ENCODE peak calls at places on chromosomes 16 and 17, in seven cellular contexts. One of them, this sample, is unnamed.

GRCh38 chr16:81238296-81239011 is at the start of gene BCO1:
- DNase-seq in PC-9: peak; percentile 22
- DNase-seq in lung: peak; percentile 29
- DNase-seq in nephron progenitor cell: no peak
- DNase-seq in body of pancreas: peak; percentile 66
- DNase-seq in HFFc6: peak; percentile 40
- DNase-seq in upper lobe of right lung: no peak
- DNase-seq in this sample: no peak

GRCh38 chr17:5282639-5283217 is 644 bp downstream of the RABEP1 start:
- DNase-seq in upper lobe of right lung: peak; percentile 76
- DNase-seq in nephron progenitor cell: no peak
- DNase-seq in PC-9: no peak
- DNase-seq in lung: peak; percentile 36
- DNase-seq in HFFc6: peak; percentile 6
- DNase-seq in body of pancreas: peak; percentile 17
- DNase-seq in this sample: no peak

GRCh38 chr16:89827383-89828198 is 684 bp upstream of the SPIRE2 start:
- DNase-seq in PC-9: peak; percentile 80
- DNase-seq in nephron progenitor cell: peak; percentile 64
- DNase-seq in lung: peak; percentile 50
- DNase-seq in upper lobe of right lung: no peak
- DNase-seq in HFFc6: peak; percentile 80
- DNase-seq in body of pancreas: peak; percentile 61
- DNase-seq in this sample: peak; percentile 51

GRCh38 chr17:77882040-77882439 is 76.5 kb upstream of the TNRC6C start:
- DNase-seq in body of pancreas: no peak
- DNase-seq in lung: no peak
- DNase-seq in HFFc6: no peak
- DNase-seq in nephron progenitor cell: no peak
- DNase-seq in upper lobe of right lung: no peak
- DNase-seq in PC-9: no peak
- DNase-seq in this sample: no peak

GRCh38 chr17:76484228-76484725 is 16.9 kb downstream of the AANAT start:
- DNase-seq in lung: no peak
- DNase-seq in body of pancreas: no peak
- DNase-seq in PC-9: no peak
- DNase-seq in HFFc6: no peak
- DNase-seq in nephron progenitor cell: no peak
- DNase-seq in upper lobe of right lung: no peak
- DNase-seq in this sample: no peak

GRCh38 chr17:31493656-31494155 is 102.2 kb downstream of the RAB11FIP4 start:
- DNase-seq in upper lobe of right lung: no peak
- DNase-seq in lung: no peak
- DNase-seq in nephron progenitor cell: no peak
- DNase-seq in HFFc6: no peak
- DNase-seq in PC-9: no peak
- DNase-seq in body of pancreas: peak; percentile 16
- DNase-seq in this sample: no peak

GRCh38 chr16:8632675-8633182 is 11.2 kb downstream of the METTL22 start:
- DNase-seq in HFFc6: no peak
- DNase-seq in upper lobe of right lung: no peak
- DNase-seq in nephron progenitor cell: no peak
- DNase-seq in body of pancreas: no peak
- DNase-seq in PC-9: no peak
- DNase-seq in lung: peak; percentile 38
- DNase-seq in this sample: no peak

GRCh38 chr17:7101531-7101930 is 13.1 kb downstream of the ASGR2 start:
- DNase-seq in PC-9: no peak
- DNase-seq in lung: no peak
- DNase-seq in body of pancreas: no peak
- DNase-seq in upper lobe of right lung: no peak
- DNase-seq in nephron progenitor cell: no peak
- DNase-seq in HFFc6: no peak
- DNase-seq in this sample: no peak

GRCh38 chr17:77323413-77324171 is 182.8 kb downstream of the SEC14L1 start:
- DNase-seq in nephron progenitor cell: peak; percentile 40
- DNase-seq in lung: no peak
- DNase-seq in body of pancreas: no peak
- DNase-seq in upper lobe of right lung: peak; percentile 79
- DNase-seq in HFFc6: peak; percentile 59
- DNase-seq in PC-9: peak; percentile 46
- DNase-seq in this sample: no peak

GRCh38 chr16:2482181-2483107 is 7.5 kb downstream of the TBC1D24 start:
- DNase-seq in PC-9: no peak
- DNase-seq in nephron progenitor cell: no peak
- DNase-seq in body of pancreas: peak; percentile 77
- DNase-seq in HFFc6: peak; percentile 83
- DNase-seq in upper lobe of right lung: no peak
- DNase-seq in lung: no peak
- DNase-seq in this sample: no peak

GRCh38 chr17:17990282-17990681 is 17.6 kb downstream of the DRC3 start:
- DNase-seq in nephron progenitor cell: no peak
- DNase-seq in body of pancreas: no peak
- DNase-seq in lung: no peak
- DNase-seq in HFFc6: peak; percentile 23
- DNase-seq in upper lobe of right lung: no peak
- DNase-seq in PC-9: peak; percentile 88
- DNase-seq in this sample: no peak

GRCh38 chr17:35765086-35765710 is 4.5 kb downstream of the C17orf50 start:
- DNase-seq in PC-9: no peak
- DNase-seq in nephron progenitor cell: no peak
- DNase-seq in body of pancreas: no peak
- DNase-seq in HFFc6: no peak
- DNase-seq in lung: no peak
- DNase-seq in upper lobe of right lung: no peak
- DNase-seq in this sample: no peak

GRCh38 chr16:70685938-70686375 is at the start of gene MTSS2:
- DNase-seq in PC-9: peak; percentile 82
- DNase-seq in lung: peak; percentile 83
- DNase-seq in nephron progenitor cell: peak; percentile 95
- DNase-seq in body of pancreas: peak; percentile 84
- DNase-seq in upper lobe of right lung: peak; percentile 93
- DNase-seq in HFFc6: peak; percentile 73
- DNase-seq in this sample: peak; percentile 77

GRCh38 chr17:57138956-57139576 is 54.0 kb downstream of the AKAP1 start:
- DNase-seq in body of pancreas: no peak
- DNase-seq in HFFc6: peak; percentile 30
- DNase-seq in upper lobe of right lung: no peak
- DNase-seq in PC-9: no peak
- DNase-seq in lung: no peak
- DNase-seq in nephron progenitor cell: no peak
- DNase-seq in this sample: no peak

GRCh38 chr17:42288078-42288984 is at the start of gene STAT5A:
- DNase-seq in nephron progenitor cell: peak; percentile 75
- DNase-seq in PC-9: peak; percentile 67
- DNase-seq in upper lobe of right lung: peak; percentile 95
- DNase-seq in lung: peak; percentile 86
- DNase-seq in HFFc6: peak; percentile 28
- DNase-seq in body of pancreas: peak; percentile 90
- DNase-seq in this sample: peak; percentile 54

GRCh38 chr17:17865035-17865434 is 28.2 kb upstream of the SREBF1 start:
- DNase-seq in lung: no peak
- DNase-seq in upper lobe of right lung: no peak
- DNase-seq in HFFc6: no peak
- DNase-seq in PC-9: no peak
- DNase-seq in body of pancreas: no peak
- DNase-seq in nephron progenitor cell: no peak
- DNase-seq in this sample: no peak

GRCh38 chr17:7916799-7917198 is 710 bp upstream of the RNF227 start:
- DNase-seq in PC-9: no peak
- DNase-seq in body of pancreas: no peak
- DNase-seq in upper lobe of right lung: no peak
- DNase-seq in HFFc6: peak; percentile 61
- DNase-seq in nephron progenitor cell: no peak
- DNase-seq in lung: no peak
- DNase-seq in this sample: no peak

GRCh38 chr16:3461120-3461519 is 17.6 kb downstream of the NAA60 start:
- DNase-seq in body of pancreas: no peak
- DNase-seq in lung: no peak
- DNase-seq in HFFc6: no peak
- DNase-seq in PC-9: no peak
- DNase-seq in upper lobe of right lung: no peak
- DNase-seq in nephron progenitor cell: no peak
- DNase-seq in this sample: no peak

GRCh38 chr17:60712675-60713074 is 35.0 kb downstream of the BCAS3 start:
- DNase-seq in upper lobe of right lung: no peak
- DNase-seq in lung: no peak
- DNase-seq in nephron progenitor cell: no peak
- DNase-seq in HFFc6: no peak
- DNase-seq in body of pancreas: no peak
- DNase-seq in PC-9: no peak
- DNase-seq in this sample: no peak

GRCh38 chr17:60720763-60721531 is 43.3 kb downstream of the BCAS3 start:
- DNase-seq in PC-9: peak; percentile 22
- DNase-seq in upper lobe of right lung: no peak
- DNase-seq in nephron progenitor cell: peak; percentile 45
- DNase-seq in HFFc6: peak; percentile 58
- DNase-seq in body of pancreas: peak; percentile 40
- DNase-seq in lung: no peak
- DNase-seq in this sample: peak; percentile 61

GRCh38 chr17:60716766-60717165 is 39.1 kb downstream of the BCAS3 start:
- DNase-seq in nephron progenitor cell: no peak
- DNase-seq in lung: no peak
- DNase-seq in body of pancreas: no peak
- DNase-seq in upper lobe of right lung: no peak
- DNase-seq in HFFc6: no peak
- DNase-seq in PC-9: no peak
- DNase-seq in this sample: no peak

GRCh38 chr17:60713619-60714018 is 36.0 kb downstream of the BCAS3 start:
- DNase-seq in lung: no peak
- DNase-seq in upper lobe of right lung: no peak
- DNase-seq in nephron progenitor cell: no peak
- DNase-seq in PC-9: no peak
- DNase-seq in body of pancreas: no peak
- DNase-seq in HFFc6: no peak
- DNase-seq in this sample: no peak

GRCh38 chr17:60717814-60718213 is 40.2 kb downstream of the BCAS3 start:
- DNase-seq in upper lobe of right lung: no peak
- DNase-seq in nephron progenitor cell: no peak
- DNase-seq in PC-9: no peak
- DNase-seq in HFFc6: no peak
- DNase-seq in body of pancreas: no peak
- DNase-seq in lung: no peak
- DNase-seq in this sample: no peak
- TF ChIP-seq CTCF in upper lobe of right lung: no peak
- TF ChIP-seq CTCF in nephron progenitor cell: no peak
- TF ChIP-seq CTCF in PC-9: no peak
- TF ChIP-seq CTCF in HFFc6: no peak
- TF ChIP-seq CTCF in body of pancreas: no peak
- TF ChIP-seq CTCF in lung: no peak
- TF ChIP-seq CTCF in this sample: no peak

GRCh38 chr16:66740010-66740409 is 11.4 kb downstream of the DYNC1LI2 start:
- DNase-seq in body of pancreas: no peak
- DNase-seq in lung: no peak
- DNase-seq in nephron progenitor cell: peak; percentile 34
- DNase-seq in HFFc6: peak; percentile 30
- DNase-seq in upper lobe of right lung: no peak
- DNase-seq in PC-9: no peak
- DNase-seq in this sample: peak; percentile 33
- TF ChIP-seq CTCF in body of pancreas: peak; percentile 41
- TF ChIP-seq CTCF in lung: peak; percentile 12
- TF ChIP-seq CTCF in nephron progenitor cell: peak; percentile 69
- TF ChIP-seq CTCF in HFFc6: peak; percentile 87
- TF ChIP-seq CTCF in upper lobe of right lung: peak; percentile 65
- TF ChIP-seq CTCF in PC-9: peak; percentile 76
- TF ChIP-seq CTCF in this sample: peak; percentile 75

GRCh38 chr16:58336332-58337089 is 41.7 kb upstream of the PRSS54 start:
- DNase-seq in nephron progenitor cell: peak; percentile 94
- DNase-seq in HFFc6: peak; percentile 65
- DNase-seq in PC-9: peak; percentile 88
- DNase-seq in body of pancreas: peak; percentile 81
- DNase-seq in upper lobe of right lung: peak; percentile 86
- DNase-seq in lung: peak; percentile 83
- DNase-seq in this sample: peak; percentile 94

GRCh38 chr16:58338205-58338604 is 43.4 kb upstream of the PRSS54 start:
- DNase-seq in nephron progenitor cell: no peak
- DNase-seq in upper lobe of right lung: no peak
- DNase-seq in body of pancreas: no peak
- DNase-seq in PC-9: no peak
- DNase-seq in HFFc6: no peak
- DNase-seq in lung: no peak
- DNase-seq in this sample: no peak

GRCh38 chr16:58333937-58334336 is 39.1 kb upstream of the PRSS54 start:
- DNase-seq in body of pancreas: no peak
- DNase-seq in nephron progenitor cell: no peak
- DNase-seq in PC-9: no peak
- DNase-seq in lung: no peak
- DNase-seq in HFFc6: no peak
- DNase-seq in upper lobe of right lung: no peak
- DNase-seq in this sample: no peak

GRCh38 chr16:58337090-58337444 is 42.2 kb upstream of the PRSS54 start:
- DNase-seq in nephron progenitor cell: no peak
- DNase-seq in upper lobe of right lung: no peak
- DNase-seq in body of pancreas: peak; percentile 20
- DNase-seq in HFFc6: no peak
- DNase-seq in lung: no peak
- DNase-seq in PC-9: no peak
- DNase-seq in this sample: no peak

GRCh38 chr16:58339452-58339938 is 44.7 kb upstream of the PRSS54 start:
- DNase-seq in lung: no peak
- DNase-seq in PC-9: no peak
- DNase-seq in upper lobe of right lung: no peak
- DNase-seq in HFFc6: peak; percentile 52
- DNase-seq in body of pancreas: no peak
- DNase-seq in nephron progenitor cell: no peak
- DNase-seq in this sample: no peak
- TF ChIP-seq CTCF in lung: no peak
- TF ChIP-seq CTCF in PC-9: peak; percentile 52
- TF ChIP-seq CTCF in upper lobe of right lung: no peak
- TF ChIP-seq CTCF in HFFc6: peak; percentile 71
- TF ChIP-seq CTCF in body of pancreas: no peak
- TF ChIP-seq CTCF in nephron progenitor cell: no peak
- TF ChIP-seq CTCF in this sample: peak; percentile 41

GRCh38 chr17:29241015-29241963 is 5.4 kb upstream of the CRYBA1 start:
- DNase-seq in nephron progenitor cell: peak; percentile 6
- DNase-seq in PC-9: peak; percentile 73
- DNase-seq in lung: peak; percentile 38
- DNase-seq in upper lobe of right lung: no peak
- DNase-seq in body of pancreas: no peak
- DNase-seq in HFFc6: peak; percentile 98
- DNase-seq in this sample: peak; percentile 51
- TF ChIP-seq CTCF in nephron progenitor cell: no peak
- TF ChIP-seq CTCF in PC-9: no peak
- TF ChIP-seq CTCF in lung: no peak
- TF ChIP-seq CTCF in upper lobe of right lung: no peak
- TF ChIP-seq CTCF in body of pancreas: no peak
- TF ChIP-seq CTCF in HFFc6: peak; percentile 45
- TF ChIP-seq CTCF in this sample: no peak

GRCh38 chr16:85356157-85356556 is 243.9 kb upstream of the CIBAR2 start:
- DNase-seq in nephron progenitor cell: no peak
- DNase-seq in body of pancreas: no peak
- DNase-seq in PC-9: no peak
- DNase-seq in HFFc6: no peak
- DNase-seq in upper lobe of right lung: peak; percentile 55
- DNase-seq in lung: no peak
- DNase-seq in this sample: no peak
- TF ChIP-seq CTCF in nephron progenitor cell: no peak
- TF ChIP-seq CTCF in body of pancreas: no peak
- TF ChIP-seq CTCF in PC-9: no peak
- TF ChIP-seq CTCF in HFFc6: no peak
- TF ChIP-seq CTCF in upper lobe of right lung: no peak
- TF ChIP-seq CTCF in lung: no peak
- TF ChIP-seq CTCF in this sample: no peak

This sample was measured in neural crest cell.